ENCODE peak calls at places on chromosomes 16 and 17, in nine cellular contexts. R, I, J, Z, D, G, V, F and X are unnamed samples.

GRCh38 chr16:86584726-86585721 is 6.7 kb downstream of the FOXL1 start:
- DNase-seq in R (no peak), I (no peak), J (no peak), Z (no peak), D (no peak), G (no peak), V (no peak), F (no peak), X (no peak)

GRCh38 chr16:87784812-87785211 is 19.0 kb upstream of the KLHDC4 start:
- DNase-seq in R (no peak), I (peak; percentile 19), J (no peak), Z (no peak), D (no peak), G (no peak), V (no peak), F (no peak), X (no peak)

GRCh38 chr17:75061055-75061438 is 14.0 kb downstream of the KCTD2 start:
- DNase-seq in R (no peak), I (no peak), J (no peak), Z (no peak), D (no peak), G (no peak), V (no peak), F (no peak), X (no peak)

GRCh38 chr16:878071-878784 is 77.7 kb upstream of the GNG13 start:
- DNase-seq in R (no peak), I (no peak), J (no peak), Z (no peak), D (no peak), G (no peak), V (no peak), F (peak; percentile 52), X (no peak)

GRCh38 chr17:10033982-10034381 is 128.9 kb upstream of the RCVRN start:
- DNase-seq in R (no peak), I (no peak), J (no peak), Z (no peak), D (no peak), G (no peak), V (no peak), F (no peak), X (no peak)

GRCh38 chr17:60508384-60508980 is 17.6 kb downstream of the APPBP2 start:
- DNase-seq in R (peak; percentile 22), I (no peak), J (no peak), Z (no peak), D (no peak), G (no peak), V (no peak), F (no peak), X (no peak)

GRCh38 chr17:50111687-50112655 is 16.8 kb downstream of the PDK2 start:
- DNase-seq in R (no peak), I (no peak), J (no peak), Z (no peak), D (no peak), G (no peak), V (no peak), F (peak; percentile 69), X (no peak)

GRCh38 chr17:17940451-17940911 is 31.7 kb downstream of the TOM1L2 start:
- DNase-seq in R (no peak), I (no peak), J (no peak), Z (no peak), D (peak; percentile 82), G (no peak), V (no peak), F (no peak), X (no peak)

GRCh38 chr16:79980650-79981521 is 380.3 kb upstream of the MAF start:
- DNase-seq in R (no peak), I (no peak), J (no peak), Z (no peak), D (no peak), G (no peak), V (peak; percentile 30), F (no peak), X (no peak)

GRCh38 chr17:77814091-77814772 is 144.3 kb upstream of the TNRC6C start:
- DNase-seq in R (no peak), I (no peak), J (no peak), Z (no peak), D (no peak), G (no peak), V (no peak), F (peak; percentile 12), X (no peak)

GRCh38 chr17:310111-311010 is 42.2 kb downstream of the RPH3AL start:
- DNase-seq in R (no peak), I (no peak), J (no peak), Z (no peak), D (no peak), G (no peak), V (peak; percentile 89), F (peak; percentile 52), X (no peak)

GRCh38 chr16:81546781-81547180 is 102.2 kb downstream of the CMIP start:
- DNase-seq in R (no peak), I (no peak), J (no peak), Z (no peak), D (no peak), G (no peak), V (no peak), F (no peak), X (no peak)

GRCh38 chr17:3843935-3844516 is 2.0 kb downstream of the NCBP3 start:
- DNase-seq in R (peak; percentile 61), I (peak; percentile 65), J (peak; percentile 11), Z (no peak), D (peak; percentile 7), G (no peak), V (no peak), F (no peak), X (no peak)

GRCh38 chr17:42210046-42210445 is 15.8 kb upstream of the GHDC start:
- DNase-seq in R (no peak), I (no peak), J (no peak), Z (no peak), D (no peak), G (no peak), V (no peak), F (no peak), X (no peak)

GRCh38 chr17:57889892-57890856 is 40.3 kb upstream of the MRPS23 start:
- DNase-seq in R (no peak), I (peak; percentile 81), J (no peak), Z (peak; percentile 61), D (no peak), G (no peak), V (no peak), F (peak; percentile 91), X (no peak)